ENCODE peak calls at places on chromosomes 2 and 18, in five cellular contexts. B is anterior cingulate cortex, C is activated T-cell treated with anti-CD3 and anti-CD28 coated beads for 1 hour, M is NCI-H1930, I is cardiac fibroblast. T is an unnamed sample.
A peak's percentile ranks its signal among the peaks of the same experiment; 100 is the strongest.

GRCh38 chr2:132824716-132825115 is 154.7 kb upstream of the LYPD1 start:
- DNase-seq in B (no peak), M (no peak), I (peak; percentile 36), C (no peak), T (no peak)

GRCh38 chr2:109679627-109680026 is 65.5 kb downstream of the SOWAHC start:
- DNase-seq in I (no peak), M (no peak), C (no peak), B (no peak), T (no peak)

GRCh38 chr2:109545828-109546713 is 67.7 kb downstream of the SEPTIN10 start:
- DNase-seq in M (peak; percentile 4), B (peak; percentile 40), I (peak; percentile 80), C (peak; percentile 43), T (peak; percentile 53)

GRCh38 chr2:10709290-10709939 is 12.0 kb upstream of the ATP6V1C2 start:
- DNase-seq in C (no peak), M (peak; percentile 16), I (peak; percentile 36), B (no peak), T (peak; percentile 67)

GRCh38 chr2:133526468-133526769 is 41.8 kb downstream of the NCKAP5 start:
- DNase-seq in B (no peak), C (no peak), I (no peak), M (no peak), T (no peak)

GRCh38 chr2:44859337-44859736 is 82.2 kb upstream of the SIX3 start:
- DNase-seq in B (no peak), C (no peak), M (no peak), I (no peak), T (no peak)

GRCh38 chr18:55833543-55833942 is 245.6 kb upstream of the TCF4 start:
- DNase-seq in B (no peak), C (no peak), M (no peak), I (peak; percentile 99), T (peak; percentile 66)

GRCh38 chr2:209642146-209642815 is 129.4 kb upstream of the UNC80 start:
- DNase-seq in C (no peak), B (no peak), M (no peak), I (peak; percentile 31), T (no peak)

GRCh38 chr2:240435457-240435954 is at the start of gene GPC1:
- DNase-seq in I (peak; percentile 73), M (peak; percentile 73), C (peak; percentile 39), B (peak; percentile 76), T (peak; percentile 75)